ENCODE peak calls at places on chromosomes 16 and 17, in nine cellular contexts. Z is brain microvascular endothelial cell, O is tibial artery, D is GM23338, P is AG04450, N is GM12865, F is epithelial cell of proximal tubule, J is cardiac fibroblast, C is fibroblast of pulmonary artery. A is an unnamed sample.
A peak's percentile ranks its signal among the peaks of the same experiment; 100 is the strongest.

GRCh38 chr16:84141143-84141670 is 3.8 kb downstream of the HSDL1 start:
- DNase-seq in O (no peak), J (no peak), N (peak; percentile 60), F (no peak), D (peak; percentile 63), Z (no peak), C (no peak), P (no peak), A (no peak)

GRCh38 chr17:57035971-57036481 is 49.0 kb upstream of the AKAP1 start:
- DNase-seq in P (no peak), O (no peak), F (no peak), C (no peak), N (no peak), Z (no peak), D (no peak), J (no peak), A (no peak)

GRCh38 chr17:78159575-78160158 is 8.7 kb upstream of the SYNGR2 start:
- DNase-seq in J (peak; percentile 46), Z (no peak), C (no peak), O (no peak), F (peak; percentile 47), N (peak; percentile 85), P (peak; percentile 80), D (no peak), A (no peak)

GRCh38 chr17:65442691-65443090 is 118.8 kb downstream of the AXIN2 start:
- DNase-seq in F (no peak), D (no peak), Z (no peak), J (no peak), P (no peak), O (no peak), N (no peak), C (no peak), A (no peak)

GRCh38 chr17:58084317-58084981 is 1.2 kb downstream of the DYNLL2 start:
- DNase-seq in P (no peak), O (peak; percentile 78), Z (no peak), J (peak; percentile 15), F (no peak), D (peak; percentile 72), N (peak; percentile 80), C (peak; percentile 11), A (no peak)

GRCh38 chr17:78088529-78088928 is 40.0 kb downstream of the TMC6 start:
- DNase-seq in N (no peak), C (no peak), Z (no peak), D (no peak), O (no peak), J (no peak), P (no peak), F (no peak), A (no peak)

GRCh38 chr17:13297198-13297597 is 279.4 kb upstream of the ELAC2 start:
- DNase-seq in O (no peak), F (no peak), C (no peak), N (no peak), J (no peak), P (no peak), Z (no peak), D (no peak), A (no peak)

GRCh38 chr17:78356163-78356713 is 3.6 kb downstream of the SOCS3 start:
- DNase-seq in N (peak; percentile 98), J (peak; percentile 89), P (peak; percentile 78), O (no peak), C (peak; percentile 75), D (peak; percentile 94), F (no peak), Z (peak; percentile 97), A (no peak)

GRCh38 chr16:85363427-85363826 is 249.7 kb upstream of the GSE1 start:
- DNase-seq in J (no peak), Z (peak; percentile 52), O (no peak), P (no peak), C (no peak), D (no peak), N (no peak), F (no peak), A (no peak)

GRCh38 chr17:7700510-7700909 is 4.5 kb upstream of the EFNB3 start:
- DNase-seq in P (no peak), N (no peak), F (no peak), D (no peak), C (no peak), O (no peak), Z (no peak), J (no peak), A (no peak)

GRCh38 chr17:812638-813204 is 30.6 kb downstream of the MRM3 start:
- DNase-seq in Z (no peak), P (no peak), F (no peak), C (no peak), D (no peak), J (no peak), N (no peak), O (no peak), A (no peak)

GRCh38 chr17:2158011-2158410 is 103.1 kb downstream of the HIC1 start:
- DNase-seq in F (peak; percentile 54), N (no peak), O (peak; percentile 33), J (peak; percentile 97), C (peak; percentile 98), Z (peak; percentile 73), D (no peak), P (peak; percentile 84), A (no peak)

GRCh38 chr17:37648555-37648954 is 5.3 kb upstream of the DDX52 start:
- DNase-seq in D (no peak), P (peak; percentile 38), O (no peak), N (no peak), Z (peak; percentile 50), J (peak; percentile 93), F (peak; percentile 96), C (peak; percentile 87), A (peak; percentile 50)

GRCh38 chr16:71848622-71849021 is 2.8 kb downstream of the ATXN1L start:
- DNase-seq in F (no peak), P (no peak), N (no peak), J (no peak), Z (no peak), D (no peak), O (no peak), C (no peak), A (no peak)

GRCh38 chr17:68460096-68460495 is 2.8 kb upstream of the WIPI1 start:
- DNase-seq in F (no peak), D (no peak), O (no peak), J (no peak), P (no peak), C (no peak), N (peak; percentile 65), Z (no peak), A (no peak)

GRCh38 chr17:68777243-68777855 is 176.2 kb upstream of the FAM20A start:
- DNase-seq in O (peak; percentile 69), F (no peak), D (peak; percentile 74), N (peak; percentile 50), C (peak; percentile 90), P (peak; percentile 36), J (peak; percentile 85), Z (peak; percentile 71), A (peak; percentile 62)

GRCh38 chr16:30430428-30430970 is 669 bp upstream of the DCTPP1 start:
- DNase-seq in N (no peak), P (no peak), Z (no peak), J (no peak), D (no peak), C (no peak), O (no peak), F (no peak), A (no peak)
- H3K4me3 ChIP-seq in N (peak overlapping the region; percentile 22), P (peak overlapping the region; percentile 93), Z (peak overlapping the region; percentile 74), J (peak overlapping the region; percentile 94), D (peak overlapping the region; percentile 6), C (peak overlapping the region; percentile 85), O (peak overlapping the region; percentile 56), F (peak overlapping the region; percentile 18), A (no peak overlapping the region)

GRCh38 chr16:74031551-74031950 is 265.1 kb upstream of the PSMD7 start:
- DNase-seq in N (no peak), P (no peak), D (no peak), Z (no peak), F (no peak), O (no peak), C (no peak), J (no peak), A (no peak)

GRCh38 chr16:74034862-74035261 is 261.8 kb upstream of the PSMD7 start:
- DNase-seq in D (peak; percentile 76), O (no peak), P (no peak), J (peak; percentile 35), Z (peak; percentile 16), C (peak; percentile 28), F (no peak), N (peak; percentile 10), A (no peak)

GRCh38 chr16:74030000-74030399 is 266.6 kb upstream of the PSMD7 start:
- DNase-seq in Z (no peak), P (no peak), F (no peak), N (no peak), J (no peak), C (no peak), D (no peak), O (no peak), A (no peak)

DNA sequence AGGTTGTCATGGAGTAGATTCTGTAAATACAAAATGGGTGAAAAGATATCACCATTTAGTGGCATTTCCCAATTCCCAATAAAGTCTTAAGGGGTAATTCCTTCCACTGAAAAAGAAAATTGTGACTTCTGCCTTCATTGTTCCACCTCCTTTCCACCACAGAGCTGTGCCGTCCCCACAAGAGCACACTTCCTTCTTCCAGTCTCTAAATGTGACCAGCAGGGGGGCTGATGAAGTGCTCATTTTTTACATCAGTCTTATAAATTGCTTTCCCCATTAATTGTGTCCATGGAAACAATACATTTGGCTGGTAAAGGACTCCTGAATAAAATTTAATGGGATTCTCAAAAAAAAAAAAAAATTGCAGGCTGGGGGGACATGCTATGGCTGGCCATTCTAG is 260.8 kb upstream of the PSMD7 start:
- DNase-seq in O (no peak), N (peak; percentile 11), Z (peak; percentile 5), D (peak; percentile 49), F (no peak), P (no peak), C (peak; percentile 8), J (peak; percentile 13), A (no peak)
- TF ChIP-seq CTCF in O (no peak), N (no peak), Z (peak; percentile 49), D (peak; percentile 56), F (peak; percentile 36), P (peak; percentile 28), C (peak; percentile 23), J (peak; percentile 24), A (peak; percentile 18)

DNA sequence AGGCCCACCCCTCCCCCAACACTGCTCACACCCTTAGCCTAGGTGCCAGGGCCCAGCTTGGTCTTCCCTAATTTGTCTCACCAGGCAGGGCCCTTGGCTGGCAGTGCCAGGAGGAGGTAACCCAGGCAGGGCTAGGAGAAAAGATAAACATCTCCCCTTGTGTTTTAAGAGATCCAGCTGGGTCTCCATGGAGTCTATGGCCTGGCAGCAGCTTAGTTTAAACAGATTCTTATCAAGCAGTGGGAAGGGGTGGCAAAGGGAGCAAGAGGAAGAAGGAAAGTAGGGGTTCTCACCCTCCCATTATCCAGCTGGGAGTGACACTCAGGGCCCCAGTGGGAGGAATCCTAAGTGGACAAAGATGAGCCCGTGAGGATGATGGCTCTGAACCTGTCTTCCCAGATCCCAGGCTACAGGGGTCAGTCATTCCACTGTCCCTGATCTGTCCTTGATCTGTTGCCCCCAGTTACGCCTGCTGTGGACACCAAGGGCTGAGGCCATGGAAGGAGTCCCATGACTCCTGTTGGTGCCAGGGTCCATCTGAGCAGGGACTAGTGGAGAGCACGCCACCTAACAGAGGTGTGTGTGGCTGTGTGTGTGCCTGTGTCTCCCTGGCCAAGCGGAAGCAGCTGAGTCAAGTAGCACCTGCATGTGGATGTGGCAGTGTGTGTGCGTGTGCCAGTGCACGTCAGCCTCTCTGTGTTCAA is 47.4 kb upstream of the MEIOC start:
- DNase-seq in F (no peak), P (no peak), J (no peak), C (no peak), D (no peak), Z (no peak), O (no peak), N (no peak), A (no peak)
- H3K4me3 ChIP-seq in F (no peak overlapping the region), P (no peak overlapping the region), J (no peak overlapping the region), C (no peak overlapping the region), D (no peak overlapping the region), Z (no peak overlapping the region), O (no peak overlapping the region), N (no peak overlapping the region), A (no peak overlapping the region)

GRCh38 chr17:67162771-67163170 is 82.2 kb downstream of the HELZ start:
- DNase-seq in D (no peak), N (no peak), Z (no peak), P (no peak), F (no peak), C (no peak), J (no peak), O (no peak), A (no peak)
- TF ChIP-seq CTCF in D (no peak), N (no peak), Z (no peak), P (no peak), F (no peak), C (no peak), J (no peak), O (no peak), A (no peak)